ENCODE peak calls at places on chromosome 11, in seven cellular contexts. A, C, K, N, G, X and Z are unnamed samples. For H3K4me1, the result is how much of the 10 kb centered on the place peaks cover.

GRCh38 chr11:47359586-47359985 is 7.1 kb upstream of the MYBPC3 start:
- DNase-seq in A (no peak), C (no peak), K (no peak), N (no peak), G (no peak), X (no peak), Z (no peak)

GRCh38 chr11:131810511-131810910 is 440.1 kb downstream of the NTM start:
- DNase-seq in A (no peak), C (no peak), K (no peak), N (no peak), G (no peak), X (no peak), Z (no peak)

GRCh38 chr11:69682221-69682620 is 7.1 kb upstream of the LTO1 start:
- DNase-seq in A (no peak), C (no peak), K (no peak), N (no peak), G (peak), X (no peak), Z (no peak)

GRCh38 chr11:93169950-93170561 is 27.7 kb downstream of the SLC36A4 start:
- DNase-seq in A (peak), C (peak), K (no peak), N (no peak), G (no peak), X (no peak), Z (no peak)

GRCh38 chr11:18723991-18724390 is 2.0 kb downstream of the IGSF22 start:
- DNase-seq in A (no peak), C (no peak), K (no peak), N (no peak), G (peak), X (no peak), Z (no peak)

GRCh38 chr11:47914743-47915142 is 65.6 kb upstream of the PTPRJ start:
- DNase-seq in A (peak), C (no peak), K (no peak), N (no peak), G (no peak), X (no peak), Z (no peak)

GRCh38 chr11:70140859-70141489 is 62.1 kb upstream of the FADD start:
- DNase-seq in A (no peak), C (peak), K (no peak), N (no peak), G (no peak), X (no peak), Z (no peak)

GRCh38 chr11:6568191-6568918 is 35.1 kb downstream of the RRP8 start:
- DNase-seq in A (peak), C (peak), K (peak), N (no peak), G (peak), X (no peak), Z (no peak)

GRCh38 chr11:34512810-34513673 is 552 bp downstream of the ELF5 start:
- DNase-seq in A (peak), C (peak), K (peak), N (no peak), G (peak), X (no peak), Z (no peak)

GRCh38 chr11:41578421-41579047 is 119.1 kb upstream of the LRRC4C start:
- DNase-seq in A (peak), C (no peak), K (no peak), N (no peak), G (no peak), X (no peak), Z (no peak)

GRCh38 chr11:65417702-65418430 is 4.7 kb upstream of the NEAT1 start:
- DNase-seq in A (peak), C (no peak), K (peak), N (no peak), G (peak), X (no peak), Z (peak)

GRCh38 chr11:128482512-128483191 is 104.7 kb downstream of the ETS1 start:
- DNase-seq in A (peak), C (no peak), K (peak), N (peak), G (no peak), X (no peak), Z (no peak)

GRCh38 chr11:96149743-96150555 is 193.0 kb downstream of the MAML2 start:
- DNase-seq in A (peak), C (no peak), K (no peak), N (no peak), G (no peak), X (no peak), Z (no peak)

GRCh38 chr11:57421805-57422204 is 5.1 kb downstream of the SLC43A3 start:
- DNase-seq in A (no peak), C (no peak), K (no peak), N (no peak), G (no peak), X (no peak), Z (no peak)

GRCh38 chr11:116176484-116177005 is 596.2 kb downstream of the BUD13 start:
- DNase-seq in A (no peak), C (no peak), K (no peak), N (no peak), G (no peak), X (no peak), Z (no peak)

GRCh38 chr11:76793391-76793811 is 10.2 kb downstream of the TSKU start:
- DNase-seq in A (no peak), C (no peak), K (no peak), N (no peak), G (no peak), X (no peak), Z (no peak)
- H3K27ac ChIP-seq in A (no peak), C (peak), K (no peak), N (no peak), G (no peak), X (no peak), Z (peak)

GRCh38 chr11:62443390-62444201 is 24.8 kb downstream of the SCGB1A1 start:
- DNase-seq in A (peak), C (no peak), K (peak), N (no peak), G (no peak), X (no peak), Z (peak)

GRCh38 chr11:62445314-62445740 is 26.5 kb downstream of the SCGB1A1 start:
- DNase-seq in A (peak), C (no peak), K (peak), N (no peak), G (no peak), X (no peak), Z (peak)

GRCh38 chr11:62446091-62446490 is 27.3 kb downstream of the SCGB1A1 start:
- DNase-seq in A (no peak), C (no peak), K (peak), N (no peak), G (no peak), X (no peak), Z (peak)

GRCh38 chr11:62444271-62444833 is 25.5 kb downstream of the SCGB1A1 start:
- DNase-seq in A (peak), C (no peak), K (peak), N (no peak), G (peak), X (peak), Z (peak)

DNA sequence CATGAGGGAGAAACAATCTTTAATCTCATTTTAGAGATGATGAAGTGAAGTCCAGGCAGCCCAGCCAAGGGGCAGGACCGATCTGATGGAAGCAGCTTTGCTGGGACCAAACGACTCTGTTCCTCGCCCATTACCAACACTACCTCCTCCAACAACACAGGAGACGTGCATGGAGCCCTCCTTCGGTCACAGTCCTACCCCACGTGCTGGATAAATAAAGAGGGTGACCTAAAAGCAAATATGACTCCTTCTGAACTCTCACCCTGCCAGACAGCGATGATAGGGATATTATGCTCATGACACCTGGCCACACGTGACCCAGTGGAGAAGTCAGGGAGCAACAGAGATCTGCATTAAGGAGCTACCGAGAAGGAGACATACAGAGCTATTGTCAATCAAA is 26.0 kb downstream of the SCGB1A1 start:
- DNase-seq in A (no peak), C (no peak), K (no peak), N (no peak), G (no peak), X (no peak), Z (peak)
- H3K4me1 ChIP-seq in A (under half), C (under half), K (under half), N (under half), G (under half), X (under half), Z (under half)

GRCh38 chr11:35618497-35619029 is 303 bp downstream of the FJX1 start:
- DNase-seq in A (peak), C (peak), K (no peak), N (no peak), G (peak), X (no peak), Z (peak)

GRCh38 chr11:35617687-35618496 is at the start of gene FJX1:
- DNase-seq in A (peak), C (peak), K (peak), N (no peak), G (peak), X (no peak), Z (peak)

GRCh38 chr11:35619754-35620640 is 1.7 kb downstream of the FJX1 start:
- DNase-seq in A (peak), C (peak), K (peak), N (no peak), G (peak), X (no peak), Z (no peak)

GRCh38 chr11:35617316-35617686 is 959 bp upstream of the FJX1 start:
- DNase-seq in A (no peak), C (no peak), K (no peak), N (no peak), G (no peak), X (no peak), Z (no peak)

GRCh38 chr11:35619030-35619753 is 932 bp downstream of the FJX1 start:
- DNase-seq in A (peak), C (peak), K (peak), N (no peak), G (peak), X (no peak), Z (peak)
- H3K27ac ChIP-seq in A (peak), C (no peak), K (no peak), N (no peak), G (no peak), X (no peak), Z (peak)

GRCh38 chr11:60917267-60917666 is 3.3 kb downstream of the TMEM109 start:
- DNase-seq in A (no peak), C (no peak), K (no peak), N (no peak), G (no peak), X (no peak), Z (no peak)
- H3K4me1 ChIP-seq in A (under half), C (under half), K (under half), N (under half), G (under half), X (under half), Z (under half)

GRCh38 chr11:1237851-1238250 is 15.0 kb downstream of the MUC5B start:
- DNase-seq in A (no peak), C (no peak), K (no peak), N (no peak), G (peak), X (no peak), Z (no peak)
- H3K27ac ChIP-seq in A (no peak), C (no peak), K (no peak), N (no peak), G (no peak), X (no peak), Z (no peak)

GRCh38 chr11:14322510-14322909 is 36.5 kb downstream of the RRAS2 start:
- DNase-seq in A (no peak), C (no peak), K (no peak), N (no peak), G (no peak), X (no peak), Z (no peak)
- H3K4me1 ChIP-seq in A (under half), C (half or more), K (under half), N (under half), G (under half), X (half or more), Z (under half)